ENCODE peak calls at places on chromosomes 6 and 20, in ten cellular contexts. One of them, this sample, is unnamed.

GRCh38 chr6:109896333-109896732 is 81.8 kb upstream of the GPR6 start:
- DNase-seq in GM23248: peak; percentile 12
- DNase-seq in OCI-LY7: no peak
- DNase-seq in adrenal gland: no peak
- DNase-seq in fibroblast of pulmonary artery: no peak
- DNase-seq in keratinocyte: no peak
- DNase-seq in HCT116: no peak
- DNase-seq in lower lobe of right lung: no peak
- DNase-seq in AG10803: peak; percentile 42
- DNase-seq in bronchial epithelial cell: no peak
- DNase-seq in this sample: peak; percentile 12

GRCh38 chr6:163189609-163190008 is 224.9 kb upstream of the QKI start:
- DNase-seq in AG10803: no peak
- DNase-seq in lower lobe of right lung: no peak
- DNase-seq in GM23248: no peak
- DNase-seq in fibroblast of pulmonary artery: no peak
- DNase-seq in HCT116: no peak
- DNase-seq in adrenal gland: no peak
- DNase-seq in keratinocyte: no peak
- DNase-seq in OCI-LY7: no peak
- DNase-seq in bronchial epithelial cell: no peak
- DNase-seq in this sample: no peak

GRCh38 chr20:8401491-8401890 is 269.4 kb downstream of the PLCB1 start:
- DNase-seq in HCT116: no peak
- DNase-seq in lower lobe of right lung: no peak
- DNase-seq in fibroblast of pulmonary artery: no peak
- DNase-seq in GM23248: no peak
- DNase-seq in bronchial epithelial cell: no peak
- DNase-seq in AG10803: peak; percentile 39
- DNase-seq in OCI-LY7: no peak
- DNase-seq in keratinocyte: no peak
- DNase-seq in adrenal gland: no peak
- DNase-seq in this sample: no peak

GRCh38 chr6:154653853-154654252 is 79.4 kb upstream of the SCAF8 start:
- DNase-seq in adrenal gland: no peak
- DNase-seq in HCT116: no peak
- DNase-seq in AG10803: peak; percentile 56
- DNase-seq in lower lobe of right lung: no peak
- DNase-seq in OCI-LY7: no peak
- DNase-seq in GM23248: peak; percentile 76
- DNase-seq in fibroblast of pulmonary artery: peak; percentile 97
- DNase-seq in bronchial epithelial cell: peak; percentile 97
- DNase-seq in keratinocyte: peak; percentile 53
- DNase-seq in this sample: peak; percentile 11

GRCh38 chr6:31969712-31970603 is 2.0 kb downstream of the DXO start:
- DNase-seq in keratinocyte: no peak
- DNase-seq in OCI-LY7: no peak
- DNase-seq in adrenal gland: no peak
- DNase-seq in bronchial epithelial cell: no peak
- DNase-seq in HCT116: no peak
- DNase-seq in GM23248: peak; percentile 56
- DNase-seq in AG10803: no peak
- DNase-seq in fibroblast of pulmonary artery: peak; percentile 29
- DNase-seq in lower lobe of right lung: peak; percentile 39
- DNase-seq in this sample: no peak

GRCh38 chr6:99467509-99468106 is 42.5 kb upstream of the PNISR start:
- DNase-seq in HCT116: no peak
- DNase-seq in adrenal gland: no peak
- DNase-seq in keratinocyte: no peak
- DNase-seq in AG10803: peak; percentile 26
- DNase-seq in lower lobe of right lung: no peak
- DNase-seq in bronchial epithelial cell: peak; percentile 16
- DNase-seq in GM23248: peak; percentile 65
- DNase-seq in OCI-LY7: peak; percentile 54
- DNase-seq in fibroblast of pulmonary artery: peak; percentile 49
- DNase-seq in this sample: no peak

GRCh38 chr6:122798099-122798641 is 9.1 kb downstream of the SMPDL3A start:
- DNase-seq in lower lobe of right lung: no peak
- DNase-seq in keratinocyte: no peak
- DNase-seq in bronchial epithelial cell: peak; percentile 90
- DNase-seq in OCI-LY7: no peak
- DNase-seq in adrenal gland: peak; percentile 76
- DNase-seq in GM23248: peak; percentile 93
- DNase-seq in AG10803: peak; percentile 44
- DNase-seq in HCT116: peak; percentile 83
- DNase-seq in fibroblast of pulmonary artery: peak; percentile 55
- DNase-seq in this sample: peak; percentile 68

GRCh38 chr20:9945406-9945805 is 89.4 kb upstream of the ANKEF1 start:
- DNase-seq in lower lobe of right lung: no peak
- DNase-seq in fibroblast of pulmonary artery: peak; percentile 9
- DNase-seq in GM23248: peak; percentile 32
- DNase-seq in bronchial epithelial cell: peak; percentile 56
- DNase-seq in keratinocyte: no peak
- DNase-seq in HCT116: peak; percentile 57
- DNase-seq in OCI-LY7: no peak
- DNase-seq in adrenal gland: no peak
- DNase-seq in AG10803: peak; percentile 3
- DNase-seq in this sample: peak; percentile 24

GRCh38 chr6:45554596-45554995 is 176.9 kb upstream of the SUPT3H start:
- DNase-seq in bronchial epithelial cell: no peak
- DNase-seq in AG10803: no peak
- DNase-seq in fibroblast of pulmonary artery: no peak
- DNase-seq in keratinocyte: no peak
- DNase-seq in OCI-LY7: no peak
- DNase-seq in HCT116: no peak
- DNase-seq in adrenal gland: no peak
- DNase-seq in GM23248: peak; percentile 29
- DNase-seq in lower lobe of right lung: no peak
- DNase-seq in this sample: no peak

GRCh38 chr6:112227411-112227810 is 27.0 kb downstream of the LAMA4 start:
- DNase-seq in fibroblast of pulmonary artery: peak; percentile 49
- DNase-seq in GM23248: peak; percentile 38
- DNase-seq in lower lobe of right lung: no peak
- DNase-seq in adrenal gland: no peak
- DNase-seq in keratinocyte: no peak
- DNase-seq in HCT116: no peak
- DNase-seq in OCI-LY7: no peak
- DNase-seq in AG10803: no peak
- DNase-seq in bronchial epithelial cell: peak; percentile 71
- DNase-seq in this sample: no peak

GRCh38 chr20:49484180-49485140 is 2.0 kb upstream of the KCNB1 start:
- DNase-seq in OCI-LY7: no peak
- DNase-seq in bronchial epithelial cell: peak; percentile 54
- DNase-seq in fibroblast of pulmonary artery: peak; percentile 79
- DNase-seq in GM23248: peak; percentile 90
- DNase-seq in HCT116: peak; percentile 31
- DNase-seq in AG10803: peak; percentile 72
- DNase-seq in adrenal gland: peak; percentile 91
- DNase-seq in keratinocyte: no peak
- DNase-seq in lower lobe of right lung: peak; percentile 79
- DNase-seq in this sample: peak; percentile 90

GRCh38 chr20:49482621-49483017 is at the start of gene KCNB1:
- DNase-seq in keratinocyte: no peak
- DNase-seq in GM23248: peak; percentile 72
- DNase-seq in HCT116: no peak
- DNase-seq in lower lobe of right lung: peak; percentile 60
- DNase-seq in fibroblast of pulmonary artery: peak; percentile 45
- DNase-seq in AG10803: peak; percentile 40
- DNase-seq in bronchial epithelial cell: no peak
- DNase-seq in adrenal gland: peak; percentile 61
- DNase-seq in OCI-LY7: peak; percentile 19
- DNase-seq in this sample: peak; percentile 69

GRCh38 chr20:49483706-49484101 is 1.2 kb upstream of the KCNB1 start:
- DNase-seq in OCI-LY7: no peak
- DNase-seq in AG10803: no peak
- DNase-seq in bronchial epithelial cell: no peak
- DNase-seq in adrenal gland: no peak
- DNase-seq in HCT116: no peak
- DNase-seq in lower lobe of right lung: no peak
- DNase-seq in fibroblast of pulmonary artery: no peak
- DNase-seq in GM23248: no peak
- DNase-seq in keratinocyte: no peak
- DNase-seq in this sample: no peak

GRCh38 chr20:49482173-49482572 is 295 bp downstream of the KCNB1 start:
- DNase-seq in adrenal gland: no peak
- DNase-seq in fibroblast of pulmonary artery: no peak
- DNase-seq in AG10803: no peak
- DNase-seq in HCT116: no peak
- DNase-seq in OCI-LY7: no peak
- DNase-seq in bronchial epithelial cell: no peak
- DNase-seq in keratinocyte: no peak
- DNase-seq in GM23248: no peak
- DNase-seq in lower lobe of right lung: no peak
- DNase-seq in this sample: no peak

GRCh38 chr20:49483018-49483705 is 694 bp upstream of the KCNB1 start:
- DNase-seq in GM23248: no peak
- DNase-seq in OCI-LY7: no peak
- DNase-seq in bronchial epithelial cell: no peak
- DNase-seq in fibroblast of pulmonary artery: no peak
- DNase-seq in AG10803: no peak
- DNase-seq in HCT116: no peak
- DNase-seq in lower lobe of right lung: no peak
- DNase-seq in keratinocyte: no peak
- DNase-seq in adrenal gland: no peak
- DNase-seq in this sample: peak; percentile 40
- H3K4me3 ChIP-seq in GM23248: peak overlapping the region; percentile 35
- H3K4me3 ChIP-seq in OCI-LY7: no peak overlapping the region
- H3K4me3 ChIP-seq in bronchial epithelial cell: no peak overlapping the region
- H3K4me3 ChIP-seq in fibroblast of pulmonary artery: no peak overlapping the region
- H3K4me3 ChIP-seq in AG10803: peak overlapping the region; percentile 38
- H3K4me3 ChIP-seq in HCT116: no peak overlapping the region
- H3K4me3 ChIP-seq in lower lobe of right lung: no peak overlapping the region
- H3K4me3 ChIP-seq in keratinocyte: no peak overlapping the region
- H3K4me3 ChIP-seq in adrenal gland: no peak overlapping the region
- H3K4me3 ChIP-seq in this sample: peak overlapping the region; percentile 74

GRCh38 chr6:71289039-71289801 is 609 bp downstream of the OGFRL1 start:
- DNase-seq in OCI-LY7: peak; percentile 78
- DNase-seq in keratinocyte: no peak
- DNase-seq in HCT116: no peak
- DNase-seq in lower lobe of right lung: peak; percentile 60
- DNase-seq in bronchial epithelial cell: peak; percentile 21
- DNase-seq in fibroblast of pulmonary artery: no peak
- DNase-seq in adrenal gland: no peak
- DNase-seq in GM23248: peak; percentile 47
- DNase-seq in AG10803: peak; percentile 6
- DNase-seq in this sample: peak; percentile 16

GRCh38 chr6:71287038-71287437 is 1.6 kb upstream of the OGFRL1 start:
- DNase-seq in adrenal gland: peak; percentile 74
- DNase-seq in HCT116: no peak
- DNase-seq in AG10803: peak; percentile 64
- DNase-seq in GM23248: peak; percentile 63
- DNase-seq in OCI-LY7: peak; percentile 57
- DNase-seq in fibroblast of pulmonary artery: no peak
- DNase-seq in bronchial epithelial cell: no peak
- DNase-seq in keratinocyte: no peak
- DNase-seq in lower lobe of right lung: no peak
- DNase-seq in this sample: no peak

GRCh38 chr6:71288228-71289038 is at the start of gene OGFRL1:
- DNase-seq in AG10803: peak; percentile 70
- DNase-seq in adrenal gland: peak; percentile 90
- DNase-seq in OCI-LY7: peak; percentile 92
- DNase-seq in bronchial epithelial cell: peak; percentile 45
- DNase-seq in HCT116: no peak
- DNase-seq in keratinocyte: no peak
- DNase-seq in lower lobe of right lung: peak; percentile 84
- DNase-seq in GM23248: peak; percentile 92
- DNase-seq in fibroblast of pulmonary artery: peak; percentile 68
- DNase-seq in this sample: peak; percentile 69

GRCh38 chr6:71289802-71290175 is 1.2 kb downstream of the OGFRL1 start:
- DNase-seq in adrenal gland: no peak
- DNase-seq in keratinocyte: no peak
- DNase-seq in fibroblast of pulmonary artery: no peak
- DNase-seq in lower lobe of right lung: no peak
- DNase-seq in HCT116: no peak
- DNase-seq in AG10803: no peak
- DNase-seq in bronchial epithelial cell: no peak
- DNase-seq in OCI-LY7: no peak
- DNase-seq in GM23248: no peak
- DNase-seq in this sample: no peak

DNA sequence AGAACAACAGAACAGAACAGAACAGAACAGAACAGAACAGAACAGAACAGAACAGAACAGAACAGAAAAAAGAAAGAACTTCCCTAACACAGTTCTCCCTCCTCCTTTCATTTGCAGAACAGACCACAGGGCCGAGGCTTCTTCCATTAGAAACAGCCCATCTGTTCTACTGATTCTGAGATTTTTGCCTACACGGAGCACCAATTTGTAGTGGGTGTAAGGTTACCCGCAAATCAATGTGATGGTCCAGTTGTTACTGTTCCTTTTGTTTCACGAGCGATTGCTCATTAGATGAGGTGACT is 734 bp upstream of the OGFRL1 start:
- DNase-seq in bronchial epithelial cell: no peak
- DNase-seq in AG10803: peak; percentile 33
- DNase-seq in keratinocyte: no peak
- DNase-seq in lower lobe of right lung: no peak
- DNase-seq in fibroblast of pulmonary artery: no peak
- DNase-seq in adrenal gland: no peak
- DNase-seq in HCT116: no peak
- DNase-seq in OCI-LY7: no peak
- DNase-seq in GM23248: no peak
- DNase-seq in this sample: no peak
- H3K4me3 ChIP-seq in bronchial epithelial cell: peak overlapping the region; percentile 69
- H3K4me3 ChIP-seq in AG10803: peak overlapping the region; percentile 67
- H3K4me3 ChIP-seq in keratinocyte: peak overlapping the region; percentile 72
- H3K4me3 ChIP-seq in lower lobe of right lung: peak overlapping the region; percentile 71
- H3K4me3 ChIP-seq in fibroblast of pulmonary artery: peak overlapping the region; percentile 60
- H3K4me3 ChIP-seq in adrenal gland: no peak overlapping the region
- H3K4me3 ChIP-seq in HCT116: peak overlapping the region; percentile 75
- H3K4me3 ChIP-seq in OCI-LY7: peak overlapping the region; percentile 82
- H3K4me3 ChIP-seq in GM23248: peak overlapping the region; percentile 83
- H3K4me3 ChIP-seq in this sample: peak overlapping the region; percentile 56

DNA sequence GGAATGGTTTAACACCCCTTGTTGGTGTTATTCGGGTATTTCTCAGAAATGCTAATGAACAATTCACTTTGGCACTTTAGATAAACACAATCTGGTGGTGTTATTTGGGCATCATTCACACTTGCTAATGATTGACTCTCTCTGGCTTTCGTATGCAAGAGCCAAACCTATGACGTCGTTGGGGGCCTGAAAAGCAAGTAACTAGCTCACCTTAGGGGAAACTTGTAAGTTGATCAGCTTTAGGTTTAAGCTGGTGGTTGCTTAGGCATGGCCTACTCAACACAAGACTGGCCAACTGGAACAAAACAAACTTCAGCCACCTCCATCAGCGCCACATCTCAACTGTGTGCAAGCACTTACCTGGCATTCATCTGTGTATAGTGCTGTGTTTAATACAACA is 24.4 kb upstream of the OLIG3 start:
- DNase-seq in fibroblast of pulmonary artery: no peak
- DNase-seq in AG10803: no peak
- DNase-seq in OCI-LY7: no peak
- DNase-seq in keratinocyte: no peak
- DNase-seq in GM23248: no peak
- DNase-seq in bronchial epithelial cell: no peak
- DNase-seq in lower lobe of right lung: no peak
- DNase-seq in HCT116: no peak
- DNase-seq in adrenal gland: no peak
- DNase-seq in this sample: no peak
- H3K4me3 ChIP-seq in fibroblast of pulmonary artery: no peak overlapping the region
- H3K4me3 ChIP-seq in AG10803: no peak overlapping the region
- H3K4me3 ChIP-seq in OCI-LY7: no peak overlapping the region
- H3K4me3 ChIP-seq in keratinocyte: no peak overlapping the region
- H3K4me3 ChIP-seq in GM23248: no peak overlapping the region
- H3K4me3 ChIP-seq in bronchial epithelial cell: no peak overlapping the region
- H3K4me3 ChIP-seq in lower lobe of right lung: no peak overlapping the region
- H3K4me3 ChIP-seq in HCT116: no peak overlapping the region
- H3K4me3 ChIP-seq in adrenal gland: no peak overlapping the region
- H3K4me3 ChIP-seq in this sample: no peak overlapping the region

GRCh38 chr6:127458190-127458589 is 999 bp downstream of the KIAA0408 start:
- DNase-seq in lower lobe of right lung: no peak
- DNase-seq in adrenal gland: no peak
- DNase-seq in HCT116: no peak
- DNase-seq in keratinocyte: no peak
- DNase-seq in AG10803: no peak
- DNase-seq in GM23248: peak; percentile 12
- DNase-seq in fibroblast of pulmonary artery: no peak
- DNase-seq in bronchial epithelial cell: no peak
- DNase-seq in OCI-LY7: no peak
- DNase-seq in this sample: no peak
- H3K4me3 ChIP-seq in lower lobe of right lung: peak overlapping the region; percentile 53
- H3K4me3 ChIP-seq in adrenal gland: no peak overlapping the region
- H3K4me3 ChIP-seq in HCT116: no peak overlapping the region
- H3K4me3 ChIP-seq in keratinocyte: no peak overlapping the region
- H3K4me3 ChIP-seq in AG10803: no peak overlapping the region
- H3K4me3 ChIP-seq in GM23248: peak overlapping the region; percentile 32
- H3K4me3 ChIP-seq in fibroblast of pulmonary artery: peak overlapping the region; percentile 43
- H3K4me3 ChIP-seq in bronchial epithelial cell: no peak overlapping the region
- H3K4me3 ChIP-seq in OCI-LY7: no peak overlapping the region
- H3K4me3 ChIP-seq in this sample: no peak overlapping the region